ENCODE peak calls at places on chromosomes 11 and 22, in five cellular contexts. P, M, A, F and Y are unnamed samples. For H3K9me3, the result is how much of the 10 kb centered on the place peaks cover.

GRCh38 chr22:46072030-46072881 is 78.1 kb upstream of the PPARA start:
- DNase-seq in F (peak), P (peak), M (peak), A (peak), Y (peak)

GRCh38 chr11:85965202-85965601 is 103.7 kb downstream of the PICALM start:
- DNase-seq in A (no peak), F (no peak), P (no peak), M (peak), Y (no peak)

GRCh38 chr11:131661137-131661536 is 290.7 kb downstream of the NTM start:
- DNase-seq in F (no peak), P (no peak), A (no peak), M (peak), Y (no peak)

GRCh38 chr11:3124821-3125220 is 40.3 kb downstream of the OSBPL5 start:
- DNase-seq in P (peak), M (no peak), F (no peak), A (no peak), Y (peak)

GRCh38 chr11:26983645-26984044 is 10.3 kb upstream of the FIBIN start:
- DNase-seq in A (peak), M (no peak), F (no peak), P (no peak), Y (no peak)

GRCh38 chr11:66100272-66101037 is 30.4 kb downstream of the PACS1 start:
- DNase-seq in P (peak), M (no peak), F (peak), A (no peak), Y (peak)

GRCh38 chr22:49863936-49864335 is 10.3 kb downstream of the ZBED4 start:
- DNase-seq in P (no peak), F (no peak), A (no peak), M (no peak), Y (no peak)

GRCh38 chr22:27871306-27872014 is 47.6 kb downstream of the PITPNB start:
- DNase-seq in F (no peak), M (no peak), A (no peak), P (no peak), Y (no peak)

GRCh38 chr22:38223289-38223960 is 21.6 kb downstream of the MAFF start:
- DNase-seq in M (no peak), P (no peak), F (no peak), A (no peak), Y (no peak)

GRCh38 chr11:128776088-128776433 is 82.2 kb downstream of the FLI1 start:
- DNase-seq in M (no peak), F (no peak), P (no peak), A (no peak), Y (no peak)

GRCh38 chr11:122642472-122642922 is 13.0 kb upstream of the UBASH3B start:
- DNase-seq in F (no peak), M (peak), P (no peak), A (no peak), Y (no peak)

GRCh38 chr22:24005201-24005600 is at the start of gene GSTT4:
- DNase-seq in A (no peak), M (no peak), F (no peak), P (peak), Y (peak)

GRCh38 chr11:12842933-12843636 is 166.0 kb upstream of the RASSF10 start:
- DNase-seq in M (peak), F (no peak), P (peak), A (peak), Y (no peak)

GRCh38 chr22:22711532-22711913 is 67.1 kb downstream of the GGTLC2 start:
- DNase-seq in M (no peak), P (no peak), F (no peak), A (no peak), Y (no peak)

GRCh38 chr22:50473855-50474671 is 772 bp downstream of the SBF1 start:
- DNase-seq in P (peak), A (peak), F (peak), M (peak), Y (no peak)

GRCh38 chr22:50445071-50445879 is 29.6 kb downstream of the SBF1 start:
- DNase-seq in F (no peak), A (no peak), P (peak), M (no peak), Y (no peak)

GRCh38 chr11:31656051-31656450 is 146.5 kb downstream of the ELP4 start:
- DNase-seq in P (no peak), M (peak), A (no peak), F (no peak), Y (no peak)

GRCh38 chr11:134864233-134864967 is 452.4 kb upstream of the B3GAT1 start:
- DNase-seq in P (no peak), M (no peak), A (no peak), F (no peak), Y (no peak)

GRCh38 chr11:71101606-71102005 is 150.8 kb downstream of the SHANK2 start:
- DNase-seq in P (no peak), F (no peak), A (no peak), M (no peak), Y (peak)

GRCh38 chr11:70485326-70486025 is 87.1 kb downstream of the CTTN start:
- DNase-seq in A (no peak), M (no peak), F (no peak), P (no peak), Y (no peak)

GRCh38 chr22:32820131-32820882 is 18.8 kb downstream of the TIMP3 start:
- DNase-seq in M (no peak), P (peak), A (no peak), F (no peak), Y (no peak)

GRCh38 chr11:96015911-96016565 is 92.1 kb upstream of the MTMR2 start:
- DNase-seq in A (no peak), P (no peak), M (no peak), F (no peak), Y (no peak)

GRCh38 chr11:102573851-102574250 is 43.3 kb upstream of the MMP7 start:
- DNase-seq in F (no peak), A (no peak), M (peak), P (no peak), Y (no peak)

GRCh38 chr11:2802389-2803185 is 83.0 kb downstream of the CDKN1C start:
- DNase-seq in A (no peak), M (no peak), P (peak), F (peak), Y (peak)

GRCh38 chr11:64686466-64687175 is 36.4 kb downstream of the NRXN2 start:
- DNase-seq in A (no peak), F (no peak), M (no peak), P (no peak), Y (no peak)

GRCh38 chr22:41915035-41915782 is at the start of gene SHISA8:
- DNase-seq in A (peak), P (no peak), M (peak), F (peak), Y (no peak)

GRCh38 chr11:61589961-61590360 is 9.1 kb upstream of the SYT7 start:
- DNase-seq in A (no peak), M (no peak), P (no peak), F (no peak), Y (no peak)

GRCh38 chr22:19928207-19928606 is 13.4 kb upstream of the COMT start:
- DNase-seq in M (no peak), F (no peak), P (no peak), A (no peak), Y (no peak)

GRCh38 chr11:84290647-84291046 is 1004.5 kb upstream of the CCDC90B start:
- DNase-seq in P (no peak), A (no peak), F (no peak), M (peak), Y (no peak)

GRCh38 chr11:86955674-86956522 is 703 bp upstream of the FZD4 start:
- DNase-seq in A (peak), P (peak), M (peak), F (peak), Y (peak)

GRCh38 chr11:58622344-58622743 is at the start of gene CNTF:
- DNase-seq in M (peak), A (no peak), F (no peak), P (no peak), Y (no peak)

GRCh38 chr22:22909605-22910271 is 22.1 kb downstream of the IGLL5 start:
- DNase-seq in M (no peak), A (no peak), P (no peak), F (no peak), Y (peak)

GRCh38 chr22:40666151-40666848 is 13.0 kb upstream of the MCHR1 start:
- DNase-seq in A (no peak), F (no peak), M (no peak), P (no peak), Y (peak)

GRCh38 chr11:119671048-119671447 is 58.0 kb downstream of the NECTIN1 start:
- DNase-seq in F (peak), M (peak), P (peak), A (no peak), Y (peak)

GRCh38 chr11:119672597-119672996 is 56.4 kb downstream of the NECTIN1 start:
- DNase-seq in F (no peak), P (no peak), M (no peak), A (no peak), Y (no peak)

GRCh38 chr11:119671561-119672015 is 57.4 kb downstream of the NECTIN1 start:
- DNase-seq in P (peak), A (peak), M (peak), F (no peak), Y (no peak)

GRCh38 chr11:119676461-119677020 is 52.5 kb downstream of the NECTIN1 start:
- DNase-seq in P (no peak), M (peak), A (no peak), F (no peak), Y (no peak)

GRCh38 chr11:119673389-119674336 is 55.3 kb downstream of the NECTIN1 start:
- DNase-seq in F (no peak), P (no peak), A (no peak), M (no peak), Y (no peak)
- H3K9me3 ChIP-seq in F (under half), P (under half), A (under half), M (under half), Y (under half)

GRCh38 chr11:73854680-73855079 is 22.0 kb downstream of the COA4 start:
- DNase-seq in F (no peak), A (no peak), P (no peak), M (peak), Y (no peak)
- H3K9me3 ChIP-seq in F (under half), A (under half), P (under half), M (under half), Y (under half)

DNA sequence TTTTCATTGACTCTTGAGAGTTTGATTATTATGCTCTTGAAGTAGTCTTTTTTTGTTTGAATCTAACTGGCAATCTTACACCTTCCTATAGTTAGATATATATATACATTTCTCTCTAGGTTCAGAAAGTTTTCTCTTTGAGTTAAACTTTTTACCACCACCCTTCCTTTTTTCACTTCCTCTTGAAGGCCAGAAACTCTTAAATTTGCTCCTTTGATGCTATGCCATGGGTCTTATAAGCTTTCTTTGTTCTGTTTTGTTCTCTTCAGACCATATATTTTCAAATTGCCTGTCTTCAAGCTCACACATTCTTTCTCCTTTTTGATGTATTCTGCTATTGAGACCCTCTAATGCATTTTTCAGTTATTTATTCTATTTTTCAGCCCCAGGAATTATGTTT is 513.5 kb upstream of the CNTN5 start:
- DNase-seq in M (no peak), A (no peak), F (no peak), P (no peak), Y (no peak)
- H3K9me3 ChIP-seq in M (under half), A (under half), F (under half), P (under half), Y (under half)

GRCh38 chr22:48628891-48629559 is 1198.6 kb downstream of the BRD1 start:
- DNase-seq in M (no peak), P (no peak), A (peak), F (no peak), Y (no peak)
- H3K9me3 ChIP-seq in M (under half), P (under half), A (under half), F (under half), Y (under half)

DNA sequence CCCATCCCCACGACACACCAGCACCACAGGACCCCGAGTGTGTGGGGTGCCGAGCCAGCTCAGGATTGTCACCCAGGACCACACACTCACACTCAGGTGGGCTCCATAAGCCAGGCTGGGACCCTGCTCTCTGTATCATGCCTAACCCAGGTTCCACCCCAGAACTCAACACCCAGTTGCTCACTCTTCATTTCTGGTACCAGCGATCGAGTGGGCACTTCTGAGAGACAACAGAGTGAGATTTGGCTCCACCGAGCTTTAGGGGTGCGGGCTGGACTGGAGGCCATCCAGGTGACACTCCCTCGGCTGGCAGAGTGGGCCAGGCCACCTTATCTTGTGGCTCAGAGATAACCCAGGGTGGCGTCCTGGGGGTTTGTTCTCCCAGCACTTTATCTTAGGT is 1323.8 kb downstream of the BRD1 start:
- DNase-seq in M (no peak), A (no peak), P (no peak), F (no peak), Y (peak)
- H3K9me3 ChIP-seq in M (under half), A (under half), P (under half), F (under half), Y (under half)